ENCODE peak calls at places on chromosomes 1 and 21, in nine cellular contexts. V is AG08396; Z is NCI-H345; F is upper lobe of right lung; R is activated naive CD8-positive, alpha-beta T cell treated with anti-CD3 and anti-CD28 coated beads for 36 hours; M is naive thymus-derived CD8-positive, alpha-beta T cell; N is HFFc6; W is activated T-cell treated with anti-CD3 and anti-CD28 coated beads for 24 hours; S is NCI-H1105 treated with DMSO at 0.1 percent for 48 hours. L is an unnamed sample.

GRCh38 chr1:214990619-214991018 is 91.9 kb upstream of the KCNK2 start:
- DNase-seq in F (no peak), S (no peak), W (no peak), N (peak; percentile 92), V (peak; percentile 70), Z (no peak), R (no peak), M (no peak), L (no peak)

GRCh38 chr1:238139713-238140112 is 249.0 kb upstream of the ZP4 start:
- DNase-seq in M (no peak), S (no peak), F (no peak), N (no peak), W (no peak), Z (no peak), R (no peak), V (no peak), L (no peak)

GRCh38 chr1:204619721-204620120 is 65.8 kb downstream of the LRRN2 start:
- DNase-seq in M (no peak), N (no peak), W (no peak), Z (no peak), S (no peak), R (no peak), V (no peak), F (no peak), L (no peak)

GRCh38 chr1:227915564-227916553 is 31.9 kb downstream of the WNT9A start:
- DNase-seq in S (peak; percentile 41), V (no peak), M (no peak), W (no peak), Z (peak; percentile 68), N (no peak), F (no peak), R (no peak), L (no peak)

GRCh38 chr1:108199231-108199657 is 899 bp downstream of the SLC25A24 start:
- DNase-seq in V (peak; percentile 45), M (no peak), Z (peak; percentile 30), W (no peak), N (peak; percentile 4), R (no peak), F (no peak), S (no peak), L (no peak)

GRCh38 chr1:57483954-57484353 is 60.1 kb upstream of the DAB1 start:
- DNase-seq in W (no peak), S (no peak), V (no peak), R (no peak), Z (no peak), F (no peak), M (no peak), N (no peak), L (no peak)

GRCh38 chr1:91827094-91828006 is 58.6 kb downstream of the TGFBR3 start:
- DNase-seq in M (no peak), V (no peak), S (no peak), F (no peak), N (no peak), W (no peak), Z (no peak), R (no peak), L (no peak)

GRCh38 chr1:180622658-180623508 is 8.9 kb upstream of the XPR1 start:
- DNase-seq in F (no peak), S (no peak), W (no peak), N (no peak), R (no peak), Z (no peak), M (no peak), V (no peak), L (no peak)

GRCh38 chr1:234780112-234780511 is 170.1 kb upstream of the IRF2BP2 start:
- DNase-seq in Z (no peak), M (no peak), W (no peak), N (no peak), R (no peak), V (no peak), F (no peak), S (no peak), L (no peak)

GRCh38 chr1:72917920-72918319 is 635.6 kb upstream of the NEGR1 start:
- DNase-seq in F (no peak), V (no peak), W (no peak), Z (no peak), R (no peak), M (no peak), N (no peak), S (no peak), L (no peak)

GRCh38 chr1:114345930-114346479 is 165.0 kb downstream of the TRIM33 start:
- DNase-seq in Z (peak; percentile 19), S (peak; percentile 52), M (no peak), V (peak; percentile 16), W (no peak), F (no peak), N (no peak), R (no peak), L (no peak)

GRCh38 chr1:170929835-170930554 is 5.3 kb upstream of the MROH9 start:
- DNase-seq in S (peak; percentile 63), M (no peak), F (no peak), V (peak; percentile 73), Z (peak; percentile 53), W (no peak), N (peak; percentile 83), R (no peak), L (peak; percentile 13)

GRCh38 chr1:94527447-94528031 is 14.0 kb downstream of the F3 start:
- DNase-seq in N (peak; percentile 79), W (no peak), V (no peak), M (no peak), Z (peak; percentile 34), S (peak; percentile 58), F (no peak), R (no peak), L (no peak)

GRCh38 chr1:41648844-41649243 is 164.4 kb upstream of the EDN2 start:
- DNase-seq in F (no peak), W (no peak), S (no peak), R (no peak), V (no peak), Z (no peak), M (no peak), N (no peak), L (no peak)

GRCh38 chr1:30331415-30332065 is 391.8 kb downstream of the MATN1 start:
- DNase-seq in M (no peak), R (no peak), Z (no peak), S (no peak), W (no peak), N (no peak), V (no peak), F (no peak), L (no peak)

GRCh38 chr1:201408176-201408814 is 9.2 kb upstream of the LAD1 start:
- DNase-seq in S (peak; percentile 56), W (peak; percentile 58), F (peak; percentile 91), N (peak; percentile 59), R (peak; percentile 67), V (peak; percentile 90), Z (peak; percentile 80), M (peak; percentile 59), L (peak; percentile 35)

GRCh38 chr1:9553736-9554144 is 14.5 kb downstream of the SLC25A33 start:
- DNase-seq in F (no peak), M (no peak), V (no peak), W (no peak), S (no peak), N (no peak), R (no peak), Z (no peak), L (no peak)

GRCh38 chr1:53061123-53061858 is 722 bp upstream of the PODN start:
- DNase-seq in W (no peak), M (no peak), V (no peak), R (no peak), Z (no peak), F (peak; percentile 66), S (no peak), N (no peak), L (no peak)

GRCh38 chr1:150006881-150007401 is 3.6 kb downstream of the OTUD7B start:
- DNase-seq in Z (no peak), F (no peak), W (no peak), M (no peak), R (no peak), S (no peak), N (peak; percentile 12), V (no peak), L (no peak)

GRCh38 chr1:10865518-10866313 is 69.3 kb upstream of the CASZ1 start:
- DNase-seq in V (no peak), Z (no peak), W (no peak), M (no peak), F (no peak), S (no peak), N (no peak), R (no peak), L (no peak)

GRCh38 chr1:185880330-185880729 is 146.1 kb downstream of the HMCN1 start:
- DNase-seq in W (no peak), R (no peak), V (no peak), F (no peak), N (no peak), M (no peak), S (no peak), Z (no peak), L (no peak)

GRCh38 chr21:45945066-45945867 is 36.3 kb upstream of the COL6A1 start:
- DNase-seq in N (no peak), F (no peak), Z (no peak), V (no peak), S (no peak), W (no peak), R (no peak), M (no peak), L (no peak)

GRCh38 chr1:109620396-109620817 is 770 bp downstream of the AMPD2 start:
- DNase-seq in V (peak; percentile 82), W (no peak), M (no peak), Z (peak; percentile 25), N (peak; percentile 53), F (peak; percentile 66), R (no peak), S (peak; percentile 34), L (no peak)

L was measured in CD8-positive, alpha-beta memory T cell.